ENCODE peak calls at places on chromosome 14, in five cellular contexts. L is astrocyte of the cerebellum, D is astrocyte of the spinal cord, P is NCI-H1092, Z is cardiac fibroblast. E is an unnamed sample.
A peak's percentile ranks its signal among the peaks of the same experiment; 100 is the strongest.

GRCh38 chr14:54818201-54819133 is 84.2 kb downstream of the GCH1 start:
- DNase-seq in L (peak; percentile 85), D (peak; percentile 91), P (peak; percentile 90), Z (peak; percentile 61), E (peak; percentile 95)

GRCh38 chr14:103232831-103233319 is 101.2 kb upstream of the EIF5 start:
- DNase-seq in L (no peak), D (no peak), P (peak; percentile 47), Z (no peak), E (no peak)

GRCh38 chr14:46580941-46581671 is 70.5 kb downstream of the RPL10L start:
- DNase-seq in L (peak; percentile 31), D (peak; percentile 59), P (peak; percentile 5), Z (peak; percentile 32), E (no peak)

GRCh38 chr14:64561631-64562030 is 11.9 kb downstream of the PPP1R36 start:
- DNase-seq in L (no peak), D (no peak), P (no peak), Z (no peak), E (no peak)

GRCh38 chr14:102138935-102139247 is 806 bp upstream of the WDR20 start:
- DNase-seq in L (no peak), D (no peak), P (no peak), Z (no peak), E (peak; percentile 23)

GRCh38 chr14:33848009-33848408 is 102.9 kb downstream of the EGLN3 start:
- DNase-seq in L (no peak), D (no peak), P (no peak), Z (no peak), E (no peak)

GRCh38 chr14:66015046-66015780 is 471.0 kb upstream of the CCDC196 start:
- DNase-seq in L (no peak), D (no peak), P (no peak), Z (no peak), E (no peak)

GRCh38 chr14:58239259-58240210 is 5.1 kb upstream of the PSMA3 start:
- DNase-seq in L (peak; percentile 36), D (peak; percentile 75), P (peak; percentile 16), Z (peak; percentile 83), E (peak; percentile 80)

GRCh38 chr14:35740215-35740614 is 68.9 kb downstream of the RALGAPA1 start:
- DNase-seq in L (no peak), D (no peak), P (no peak), Z (no peak), E (no peak)

E was measured in adrenal gland.